ENCODE peak calls at places on chromosomes 5 and 9, in ten cellular contexts. X is body of pancreas, J is NCI-H460, E is T-helper 17 cell, R is ovary, W is uterus, M is stomach, I is NCI-H446 treated with DMSO at 0.1 percent for 48 hours, B is H1, F is EL. Y is an unnamed sample.

GRCh38 chr5:150485770-150486401 is 22.0 kb upstream of the NDST1 start:
- DNase-seq in X (peak; percentile 55), J (no peak), E (peak; percentile 13), R (peak; percentile 88), W (peak; percentile 69), M (peak; percentile 47), I (no peak), B (no peak), F (peak; percentile 54), Y (peak; percentile 82)

GRCh38 chr5:137113939-137114338 is 385.2 kb downstream of the SPOCK1 start:
- DNase-seq in X (no peak), J (no peak), E (no peak), R (no peak), W (no peak), M (no peak), I (no peak), B (no peak), F (no peak), Y (no peak)

GRCh38 chr5:113181853-113182490 is 205.4 kb downstream of the DCP2 start:
- DNase-seq in X (no peak), J (no peak), E (no peak), R (no peak), W (no peak), M (no peak), I (no peak), B (no peak), F (no peak), Y (no peak)

GRCh38 chr5:159095218-159095617 is 4.5 kb downstream of the EBF1 start:
- DNase-seq in X (no peak), J (no peak), E (no peak), R (peak; percentile 45), W (peak; percentile 29), M (no peak), I (no peak), B (no peak), F (no peak), Y (no peak)

GRCh38 chr9:129140397-129141065 is 29.3 kb downstream of the PTPA start:
- DNase-seq in X (peak; percentile 49), J (peak; percentile 41), E (no peak), R (peak; percentile 67), W (peak; percentile 58), M (peak; percentile 73), I (no peak), B (no peak), F (peak; percentile 55), Y (no peak)

GRCh38 chr9:15831384-15831783 is 278.5 kb downstream of the CCDC171 start:
- DNase-seq in X (no peak), J (no peak), E (no peak), R (no peak), W (no peak), M (no peak), I (no peak), B (no peak), F (no peak), Y (no peak)

GRCh38 chr9:121675969-121676822 is 24.8 kb downstream of the DAB2IP start:
- DNase-seq in X (no peak), J (no peak), E (no peak), R (peak; percentile 65), W (no peak), M (peak; percentile 47), I (no peak), B (no peak), F (no peak), Y (no peak)

GRCh38 chr5:40879163-40879942 is 29.9 kb upstream of the C7 start:
- DNase-seq in X (no peak), J (peak; percentile 33), E (no peak), R (no peak), W (no peak), M (no peak), I (peak; percentile 47), B (no peak), F (peak; percentile 31), Y (peak; percentile 27)

GRCh38 chr5:179906795-179907569 is 715 bp downstream of the TBC1D9B start:
- DNase-seq in X (peak; percentile 52), J (no peak), E (no peak), R (peak; percentile 61), W (no peak), M (peak; percentile 44), I (no peak), B (no peak), F (peak; percentile 36), Y (no peak)

GRCh38 chr9:136679431-136679941 is 7.8 kb downstream of the AGPAT2 start:
- DNase-seq in X (peak; percentile 73), J (no peak), E (no peak), R (no peak), W (no peak), M (no peak), I (no peak), B (no peak), F (no peak), Y (no peak)

GRCh38 chr5:59348189-59348588 is 545.3 kb downstream of the PDE4D start:
- DNase-seq in X (peak; percentile 16), J (no peak), E (no peak), R (no peak), W (no peak), M (no peak), I (no peak), B (no peak), F (no peak), Y (peak; percentile 45)

GRCh38 chr9:78017294-78017693 is 14.3 kb downstream of the GNAQ start:
- DNase-seq in X (no peak), J (no peak), E (no peak), R (no peak), W (no peak), M (no peak), I (no peak), B (no peak), F (no peak), Y (no peak)

GRCh38 chr5:96149021-96149420 is 187.4 kb upstream of the ELL2 start:
- DNase-seq in X (no peak), J (no peak), E (no peak), R (no peak), W (no peak), M (no peak), I (no peak), B (no peak), F (no peak), Y (no peak)

GRCh38 chr9:121692606-121693505 is 41.4 kb downstream of the DAB2IP start:
- DNase-seq in X (peak; percentile 55), J (no peak), E (no peak), R (no peak), W (no peak), M (no peak), I (no peak), B (no peak), F (peak; percentile 77), Y (peak; percentile 38)

GRCh38 chr5:13664377-13664776 is 280.1 kb downstream of the DNAH5 start:
- DNase-seq in X (no peak), J (peak; percentile 77), E (no peak), R (no peak), W (no peak), M (no peak), I (peak; percentile 16), B (no peak), F (peak; percentile 94), Y (no peak)

GRCh38 chr5:154771383-154771901 is 16.3 kb downstream of the LARP1 start:
- DNase-seq in X (peak; percentile 38), J (no peak), E (no peak), R (peak; percentile 68), W (no peak), M (no peak), I (peak; percentile 62), B (no peak), F (peak; percentile 86), Y (no peak)

GRCh38 chr5:76412511-76412910 is 9.4 kb downstream of the IQGAP2 start:
- DNase-seq in X (no peak), J (no peak), E (no peak), R (no peak), W (no peak), M (no peak), I (no peak), B (no peak), F (no peak), Y (no peak)

GRCh38 chr5:118705931-118706330 is 282.4 kb downstream of the DTWD2 start:
- DNase-seq in X (no peak), J (no peak), E (no peak), R (no peak), W (no peak), M (no peak), I (no peak), B (no peak), F (no peak), Y (no peak)

GRCh38 chr9:88313364-88314220 is 74.7 kb upstream of the SPIN1 start:
- DNase-seq in X (no peak), J (no peak), E (no peak), R (no peak), W (no peak), M (no peak), I (no peak), B (peak; percentile 38), F (no peak), Y (no peak)

GRCh38 chr5:1243487-1244152 is 18.4 kb downstream of the SLC6A18 start:
- DNase-seq in X (no peak), J (no peak), E (no peak), R (no peak), W (no peak), M (no peak), I (no peak), B (no peak), F (no peak), Y (no peak)

GRCh38 chr9:132507670-132508469 is 74.5 kb upstream of the BARHL1 start:
- DNase-seq in X (peak; percentile 71), J (peak; percentile 61), E (peak; percentile 51), R (peak; percentile 75), W (peak; percentile 39), M (peak; percentile 70), I (peak; percentile 2), B (peak; percentile 43), F (peak; percentile 65), Y (peak; percentile 69)

GRCh38 chr9:6785682-6786081 is 27.9 kb downstream of the KDM4C start:
- DNase-seq in X (no peak), J (no peak), E (no peak), R (no peak), W (no peak), M (no peak), I (no peak), B (no peak), F (no peak), Y (no peak)

GRCh38 chr9:123724211-123724831 is 205.6 kb downstream of the DENND1A start:
- DNase-seq in X (peak; percentile 17), J (peak; percentile 4), E (no peak), R (no peak), W (no peak), M (no peak), I (peak; percentile 30), B (no peak), F (peak; percentile 22), Y (peak; percentile 43)

GRCh38 chr9:136386018-136386417 is 12.5 kb upstream of the CARD9 start:
- DNase-seq in X (no peak), J (no peak), E (no peak), R (no peak), W (no peak), M (no peak), I (peak; percentile 43), B (no peak), F (no peak), Y (no peak)

GRCh38 chr5:179368016-179368805 is 22.9 kb upstream of the ADAMTS2 start:
- DNase-seq in X (no peak), J (no peak), E (no peak), R (no peak), W (no peak), M (no peak), I (no peak), B (no peak), F (no peak), Y (no peak)

GRCh38 chr5:98309785-98310566 is 463.5 kb upstream of the RGMB start:
- DNase-seq in X (peak; percentile 6), J (peak; percentile 62), E (no peak), R (no peak), W (no peak), M (no peak), I (no peak), B (peak; percentile 43), F (peak; percentile 99), Y (peak; percentile 34)

GRCh38 chr5:125870271-125870670 is 552.9 kb upstream of the GRAMD2B start:
- DNase-seq in X (no peak), J (no peak), E (no peak), R (no peak), W (no peak), M (no peak), I (no peak), B (no peak), F (peak; percentile 40), Y (no peak)

GRCh38 chr5:120684213-120684612 is 220.1 kb downstream of the PRR16 start:
- DNase-seq in X (no peak), J (no peak), E (no peak), R (no peak), W (no peak), M (no peak), I (no peak), B (no peak), F (peak; percentile 38), Y (no peak)